ENCODE peak calls at places on chromosomes 2 and 18, in five cellular contexts. One of them, this sample, is unnamed.

GRCh38 chr18:57164401-57164800 is 17.5 kb downstream of the BOD1L2 start:
- DNase-seq in HepG2: no peak
- DNase-seq in K562: no peak
- DNase-seq in endothelial cell of umbilical vein: no peak
- DNase-seq in fibroblast of lung: no peak
- DNase-seq in this sample: no peak

GRCh38 chr2:209316141-209316540 is 107.7 kb upstream of the MAP2 start:
- DNase-seq in HepG2: no peak
- DNase-seq in fibroblast of lung: no peak
- DNase-seq in K562: no peak
- DNase-seq in endothelial cell of umbilical vein: no peak
- DNase-seq in this sample: no peak

GRCh38 chr2:219957815-219958214 is 330.4 kb downstream of the SLC4A3 start:
- DNase-seq in K562: no peak
- DNase-seq in HepG2: no peak
- DNase-seq in endothelial cell of umbilical vein: no peak
- DNase-seq in fibroblast of lung: no peak
- DNase-seq in this sample: peak; percentile 14

GRCh38 chr2:8177550-8177949 is 504.3 kb upstream of the ID2 start:
- DNase-seq in K562: no peak
- DNase-seq in endothelial cell of umbilical vein: no peak
- DNase-seq in fibroblast of lung: no peak
- DNase-seq in HepG2: no peak
- DNase-seq in this sample: no peak

GRCh38 chr18:434410-434809 is 66.1 kb downstream of the COLEC12 start:
- DNase-seq in endothelial cell of umbilical vein: no peak
- DNase-seq in fibroblast of lung: peak; percentile 17
- DNase-seq in HepG2: no peak
- DNase-seq in K562: no peak
- DNase-seq in this sample: no peak

GRCh38 chr2:62467475-62468321 is 38.3 kb downstream of the TMEM17 start:
- DNase-seq in K562: no peak
- DNase-seq in endothelial cell of umbilical vein: no peak
- DNase-seq in fibroblast of lung: peak; percentile 24
- DNase-seq in HepG2: peak; percentile 71
- DNase-seq in this sample: no peak

GRCh38 chr2:3778016-3778415 is 74.6 kb downstream of the DCDC2C start:
- DNase-seq in fibroblast of lung: no peak
- DNase-seq in endothelial cell of umbilical vein: no peak
- DNase-seq in K562: no peak
- DNase-seq in HepG2: no peak
- DNase-seq in this sample: no peak

GRCh38 chr18:24924066-24924716 is 427.8 kb downstream of the ZNF521 start:
- DNase-seq in endothelial cell of umbilical vein: no peak
- DNase-seq in HepG2: no peak
- DNase-seq in fibroblast of lung: no peak
- DNase-seq in K562: no peak
- DNase-seq in this sample: no peak

GRCh38 chr2:180679693-180680092 is 300.7 kb upstream of the UBE2E3 start:
- DNase-seq in endothelial cell of umbilical vein: no peak
- DNase-seq in K562: no peak
- DNase-seq in fibroblast of lung: no peak
- DNase-seq in HepG2: no peak
- DNase-seq in this sample: no peak

GRCh38 chr2:161370981-161371380 is 45.1 kb upstream of the TBR1 start:
- DNase-seq in K562: no peak
- DNase-seq in fibroblast of lung: no peak
- DNase-seq in HepG2: no peak
- DNase-seq in endothelial cell of umbilical vein: no peak
- DNase-seq in this sample: no peak

GRCh38 chr18:64132871-64133270 is 16.0 kb downstream of the LINC00305 start:
- DNase-seq in endothelial cell of umbilical vein: no peak
- DNase-seq in K562: no peak
- DNase-seq in HepG2: no peak
- DNase-seq in fibroblast of lung: no peak
- DNase-seq in this sample: no peak

GRCh38 chr18:22557160-22557941 is 139.6 kb upstream of the CTAGE1 start:
- DNase-seq in K562: peak; percentile 88
- DNase-seq in fibroblast of lung: no peak
- DNase-seq in endothelial cell of umbilical vein: peak; percentile 44
- DNase-seq in HepG2: no peak
- DNase-seq in this sample: peak; percentile 70

GRCh38 chr2:43184339-43184895 is 42.0 kb downstream of the ZFP36L2 start:
- DNase-seq in K562: peak; percentile 89
- DNase-seq in fibroblast of lung: peak; percentile 37
- DNase-seq in HepG2: peak; percentile 94
- DNase-seq in endothelial cell of umbilical vein: no peak
- DNase-seq in this sample: peak; percentile 94

GRCh38 chr2:36680012-36680411 is 16.5 kb upstream of the VIT start:
- DNase-seq in endothelial cell of umbilical vein: peak; percentile 62
- DNase-seq in fibroblast of lung: peak; percentile 39
- DNase-seq in HepG2: no peak
- DNase-seq in K562: no peak
- DNase-seq in this sample: no peak

GRCh38 chr2:217918220-217919024 is 84.4 kb downstream of the TNS1 start:
- DNase-seq in K562: no peak
- DNase-seq in fibroblast of lung: peak; percentile 67
- DNase-seq in HepG2: peak; percentile 31
- DNase-seq in endothelial cell of umbilical vein: no peak
- DNase-seq in this sample: peak; percentile 42

GRCh38 chr2:174575124-174575776 is 22.4 kb downstream of the WIPF1 start:
- DNase-seq in fibroblast of lung: no peak
- DNase-seq in K562: no peak
- DNase-seq in endothelial cell of umbilical vein: no peak
- DNase-seq in HepG2: no peak
- DNase-seq in this sample: no peak

GRCh38 chr2:174586896-174587295 is 10.7 kb downstream of the WIPF1 start:
- DNase-seq in endothelial cell of umbilical vein: no peak
- DNase-seq in HepG2: no peak
- DNase-seq in fibroblast of lung: no peak
- DNase-seq in K562: no peak
- DNase-seq in this sample: no peak

GRCh38 chr18:60021556-60021955 is 121.8 kb downstream of the PMAIP1 start:
- DNase-seq in K562: no peak
- DNase-seq in fibroblast of lung: no peak
- DNase-seq in HepG2: no peak
- DNase-seq in endothelial cell of umbilical vein: no peak
- DNase-seq in this sample: no peak

GRCh38 chr2:151228847-151229497 is 32.7 kb downstream of the RBM43 start:
- DNase-seq in K562: no peak
- DNase-seq in HepG2: no peak
- DNase-seq in fibroblast of lung: no peak
- DNase-seq in endothelial cell of umbilical vein: no peak
- DNase-seq in this sample: no peak

GRCh38 chr2:95275151-95275515 is 884 bp downstream of the PROM2 start:
- DNase-seq in HepG2: no peak
- DNase-seq in K562: no peak
- DNase-seq in fibroblast of lung: no peak
- DNase-seq in endothelial cell of umbilical vein: no peak
- DNase-seq in this sample: no peak

GRCh38 chr2:21759819-21760218 is 636.1 kb downstream of the TDRD15 start:
- DNase-seq in fibroblast of lung: no peak
- DNase-seq in K562: no peak
- DNase-seq in endothelial cell of umbilical vein: no peak
- DNase-seq in HepG2: no peak
- DNase-seq in this sample: no peak

GRCh38 chr2:16397681-16398475 is 267.8 kb downstream of the CYRIA start:
- DNase-seq in fibroblast of lung: no peak
- DNase-seq in HepG2: no peak
- DNase-seq in K562: no peak
- DNase-seq in endothelial cell of umbilical vein: no peak
- DNase-seq in this sample: no peak

GRCh38 chr18:8800876-8801262 is 95.5 kb downstream of the MTCL1 start:
- DNase-seq in HepG2: no peak
- DNase-seq in fibroblast of lung: no peak
- DNase-seq in K562: no peak
- DNase-seq in endothelial cell of umbilical vein: no peak
- DNase-seq in this sample: no peak

GRCh38 chr2:239000089-239000488 is 152.2 kb downstream of the TWIST2 start:
- DNase-seq in K562: no peak
- DNase-seq in endothelial cell of umbilical vein: no peak
- DNase-seq in fibroblast of lung: no peak
- DNase-seq in HepG2: no peak
- DNase-seq in this sample: no peak

GRCh38 chr2:219398721-219399333 is 11.1 kb upstream of the DNPEP start:
- DNase-seq in K562: no peak
- DNase-seq in HepG2: peak; percentile 38
- DNase-seq in endothelial cell of umbilical vein: no peak
- DNase-seq in fibroblast of lung: peak; percentile 50
- DNase-seq in this sample: no peak

GRCh38 chr2:46394649-46395510 is 84.5 kb upstream of the TMEM247 start:
- DNase-seq in endothelial cell of umbilical vein: no peak
- DNase-seq in fibroblast of lung: no peak
- DNase-seq in K562: no peak
- DNase-seq in HepG2: peak; percentile 92
- DNase-seq in this sample: peak; percentile 6

GRCh38 chr2:163736433-163737168 is 793 bp upstream of the FIGN start:
- DNase-seq in fibroblast of lung: peak; percentile 25
- DNase-seq in endothelial cell of umbilical vein: peak; percentile 53
- DNase-seq in HepG2: peak; percentile 58
- DNase-seq in K562: no peak
- DNase-seq in this sample: no peak

GRCh38 chr18:78319264-78319663 is 660.4 kb upstream of the SALL3 start:
- DNase-seq in endothelial cell of umbilical vein: no peak
- DNase-seq in HepG2: no peak
- DNase-seq in K562: no peak
- DNase-seq in fibroblast of lung: no peak
- DNase-seq in this sample: no peak

GRCh38 chr18:11741505-11742145 is 52.6 kb downstream of the GNAL start:
- DNase-seq in K562: peak; percentile 35
- DNase-seq in endothelial cell of umbilical vein: no peak
- DNase-seq in HepG2: peak; percentile 11
- DNase-seq in fibroblast of lung: peak; percentile 3
- DNase-seq in this sample: no peak

GRCh38 chr18:23226386-23226785 is 91.1 kb downstream of the CABLES1 start:
- DNase-seq in K562: no peak
- DNase-seq in endothelial cell of umbilical vein: peak; percentile 91
- DNase-seq in HepG2: no peak
- DNase-seq in fibroblast of lung: peak; percentile 81
- DNase-seq in this sample: peak; percentile 63

GRCh38 chr2:99140056-99140859 is 1.2 kb upstream of the C2orf15 start:
- DNase-seq in endothelial cell of umbilical vein: peak; percentile 10
- DNase-seq in HepG2: peak; percentile 39
- DNase-seq in K562: peak; percentile 23
- DNase-seq in fibroblast of lung: no peak
- DNase-seq in this sample: no peak

GRCh38 chr2:128446049-128446811 is 127.6 kb upstream of the HS6ST1 start:
- DNase-seq in HepG2: no peak
- DNase-seq in K562: peak; percentile 44
- DNase-seq in fibroblast of lung: no peak
- DNase-seq in endothelial cell of umbilical vein: no peak
- DNase-seq in this sample: no peak

GRCh38 chr2:110858135-110858737 is 125.9 kb downstream of the ACOXL start:
- DNase-seq in endothelial cell of umbilical vein: no peak
- DNase-seq in fibroblast of lung: no peak
- DNase-seq in K562: no peak
- DNase-seq in HepG2: no peak
- DNase-seq in this sample: no peak

GRCh38 chr2:239293450-239294430 is 107.1 kb downstream of the HDAC4 start:
- DNase-seq in fibroblast of lung: no peak
- DNase-seq in endothelial cell of umbilical vein: no peak
- DNase-seq in HepG2: no peak
- DNase-seq in K562: peak; percentile 54
- DNase-seq in this sample: no peak

GRCh38 chr2:6896930-6897759 is 19.6 kb downstream of the RSAD2 start:
- DNase-seq in endothelial cell of umbilical vein: peak; percentile 62
- DNase-seq in fibroblast of lung: peak; percentile 57
- DNase-seq in K562: peak; percentile 67
- DNase-seq in HepG2: peak; percentile 41
- DNase-seq in this sample: peak; percentile 22

GRCh38 chr2:219442206-219443015 is 7.8 kb downstream of the SPEG start:
- DNase-seq in fibroblast of lung: no peak
- DNase-seq in HepG2: no peak
- DNase-seq in endothelial cell of umbilical vein: no peak
- DNase-seq in K562: no peak
- DNase-seq in this sample: no peak

GRCh38 chr18:48922801-48923730 is 27.7 kb downstream of the SMAD7 start:
- DNase-seq in HepG2: no peak
- DNase-seq in K562: peak; percentile 71
- DNase-seq in endothelial cell of umbilical vein: peak; percentile 52
- DNase-seq in fibroblast of lung: peak; percentile 84
- DNase-seq in this sample: peak; percentile 95
- H3K27ac ChIP-seq in HepG2: no peak overlapping the region
- H3K27ac ChIP-seq in K562: peak overlapping the region; percentile 60
- H3K27ac ChIP-seq in endothelial cell of umbilical vein: peak overlapping the region; percentile 68
- H3K27ac ChIP-seq in fibroblast of lung: peak overlapping the region; percentile 86
- H3K27ac ChIP-seq in this sample: peak overlapping the region; percentile 52

GRCh38 chr18:52334896-52335295 is 5.1 kb upstream of the DCC start:
- DNase-seq in fibroblast of lung: peak; percentile 80
- DNase-seq in K562: no peak
- DNase-seq in endothelial cell of umbilical vein: no peak
- DNase-seq in HepG2: no peak
- DNase-seq in this sample: peak; percentile 67
- H2AFZ ChIP-seq in fibroblast of lung: no peak overlapping the region
- H2AFZ ChIP-seq in K562: no peak overlapping the region
- H2AFZ ChIP-seq in endothelial cell of umbilical vein: no peak overlapping the region
- H2AFZ ChIP-seq in HepG2: no peak overlapping the region
- H2AFZ ChIP-seq in this sample: no peak overlapping the region

DNA sequence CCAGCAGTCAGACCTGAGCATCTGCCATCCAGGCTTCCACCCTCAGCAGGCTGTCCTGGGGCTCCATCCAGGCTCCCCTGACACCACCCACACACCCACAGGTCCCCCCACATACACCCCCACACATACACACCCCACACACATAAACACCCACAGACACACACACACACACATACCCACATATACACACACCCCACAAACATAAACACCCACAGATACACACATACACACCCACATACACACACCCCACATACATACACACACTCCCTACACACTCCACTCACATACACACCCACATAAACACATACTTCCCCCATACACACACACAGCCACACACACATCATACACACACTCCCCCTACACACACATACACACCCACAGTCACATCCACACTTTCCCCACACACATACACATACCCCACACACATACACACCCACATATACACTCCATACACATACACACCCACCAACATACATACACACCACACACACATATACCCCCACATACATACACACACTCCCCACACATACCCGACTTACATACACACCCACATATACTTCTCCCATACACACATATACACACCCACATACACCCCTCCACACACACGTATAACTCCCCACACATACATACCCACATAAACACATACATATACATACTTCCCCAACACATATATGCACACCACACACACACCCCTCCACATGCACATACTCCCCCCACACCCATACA is 183.3 kb upstream of the ETAA1 start:
- DNase-seq in fibroblast of lung: no peak
- DNase-seq in HepG2: no peak
- DNase-seq in K562: no peak
- DNase-seq in endothelial cell of umbilical vein: no peak
- DNase-seq in this sample: no peak
- H3K27ac ChIP-seq in fibroblast of lung: no peak overlapping the region
- H3K27ac ChIP-seq in HepG2: no peak overlapping the region
- H3K27ac ChIP-seq in K562: no peak overlapping the region
- H3K27ac ChIP-seq in endothelial cell of umbilical vein: no peak overlapping the region
- H3K27ac ChIP-seq in this sample: no peak overlapping the region

GRCh38 chr2:205636549-205636948 is 45.8 kb upstream of the NRP2 start:
- DNase-seq in HepG2: no peak
- DNase-seq in fibroblast of lung: no peak
- DNase-seq in K562: no peak
- DNase-seq in endothelial cell of umbilical vein: no peak
- DNase-seq in this sample: no peak
- H2AFZ ChIP-seq in HepG2: no peak overlapping the region
- H2AFZ ChIP-seq in fibroblast of lung: no peak overlapping the region
- H2AFZ ChIP-seq in K562: no peak overlapping the region
- H2AFZ ChIP-seq in endothelial cell of umbilical vein: no peak overlapping the region
- H2AFZ ChIP-seq in this sample: no peak overlapping the region

GRCh38 chr2:116645155-116645554 is 1169.3 kb upstream of the DDX18 start:
- DNase-seq in fibroblast of lung: no peak
- DNase-seq in K562: no peak
- DNase-seq in HepG2: no peak
- DNase-seq in endothelial cell of umbilical vein: no peak
- DNase-seq in this sample: no peak
- H3K27ac ChIP-seq in fibroblast of lung: no peak overlapping the region
- H3K27ac ChIP-seq in K562: no peak overlapping the region
- H3K27ac ChIP-seq in HepG2: no peak overlapping the region
- H3K27ac ChIP-seq in endothelial cell of umbilical vein: no peak overlapping the region
- H3K27ac ChIP-seq in this sample: no peak overlapping the region

This sample was measured in astrocyte.